ENCODE peak calls at places on chromosome 2, in four cellular contexts. N, L, J and X are unnamed samples.

GRCh38 chr2:105166671-105167070 is 74.9 kb upstream of the GPR45 start:
- DNase-seq in N (no peak), L (no peak), J (no peak), X (no peak)

GRCh38 chr2:241036397-241036963 is 38.1 kb downstream of the SNED1 start:
- DNase-seq in N (no peak), L (peak), J (no peak), X (peak)

GRCh38 chr2:133434962-133435668 is 133.1 kb downstream of the NCKAP5 start:
- DNase-seq in N (peak), L (no peak), J (no peak), X (no peak)

GRCh38 chr2:120287183-120288015 is 34.7 kb downstream of the RALB start:
- DNase-seq in N (no peak), L (no peak), J (no peak), X (peak)

GRCh38 chr2:68320118-68320641 is 431 bp upstream of the CNRIP1 start:
- DNase-seq in N (no peak), L (no peak), J (peak), X (peak)

GRCh38 chr2:26355038-26355995 is 8.7 kb upstream of the ADGRF3 start:
- DNase-seq in N (no peak), L (no peak), J (no peak), X (no peak)

GRCh38 chr2:150212722-150213171 is 274.7 kb downstream of the RND3 start:
- DNase-seq in N (no peak), L (no peak), J (no peak), X (no peak)

GRCh38 chr2:172928754-172929153 is 146.9 kb upstream of the MAP3K20 start:
- DNase-seq in N (no peak), L (no peak), J (no peak), X (no peak)

GRCh38 chr2:128639693-128640092 is 321.0 kb upstream of the HS6ST1 start:
- DNase-seq in N (no peak), L (no peak), J (no peak), X (no peak)

GRCh38 chr2:190843874-190844699 is 36.5 kb upstream of the GLS start:
- DNase-seq in N (no peak), L (no peak), J (no peak), X (peak)

GRCh38 chr2:148967484-148967883 is 71.0 kb upstream of the LYPD6B start:
- DNase-seq in N (no peak), L (no peak), J (no peak), X (no peak)
- TF ChIP-seq CTCF in N (no peak), L (no peak), J (no peak), X (no peak)

GRCh38 chr2:239267411-239267941 is 133.3 kb downstream of the HDAC4 start:
- DNase-seq in N (peak), L (peak), J (no peak), X (peak)
- TF ChIP-seq CTCF in N (peak), L (peak), J (no peak), X (peak)

GRCh38 chr2:235041918-235042575 is 90.2 kb downstream of the SH3BP4 start:
- DNase-seq in N (no peak), L (no peak), J (no peak), X (no peak)
- TF ChIP-seq CTCF in N (no peak), L (no peak), J (no peak), X (no peak)

GRCh38 chr2:188974184-188974583 is at the start of gene COL3A1:
- DNase-seq in N (peak), L (no peak), J (no peak), X (no peak)

GRCh38 chr2:188975497-188976102 is 1.4 kb downstream of the COL3A1 start:
- DNase-seq in N (no peak), L (no peak), J (no peak), X (no peak)

GRCh38 chr2:188978291-188979081 is 4.3 kb downstream of the COL3A1 start:
- DNase-seq in N (no peak), L (peak), J (no peak), X (peak)

GRCh38 chr2:188979119-188979729 is 5.1 kb downstream of the COL3A1 start:
- DNase-seq in N (no peak), L (no peak), J (no peak), X (no peak)

DNA sequence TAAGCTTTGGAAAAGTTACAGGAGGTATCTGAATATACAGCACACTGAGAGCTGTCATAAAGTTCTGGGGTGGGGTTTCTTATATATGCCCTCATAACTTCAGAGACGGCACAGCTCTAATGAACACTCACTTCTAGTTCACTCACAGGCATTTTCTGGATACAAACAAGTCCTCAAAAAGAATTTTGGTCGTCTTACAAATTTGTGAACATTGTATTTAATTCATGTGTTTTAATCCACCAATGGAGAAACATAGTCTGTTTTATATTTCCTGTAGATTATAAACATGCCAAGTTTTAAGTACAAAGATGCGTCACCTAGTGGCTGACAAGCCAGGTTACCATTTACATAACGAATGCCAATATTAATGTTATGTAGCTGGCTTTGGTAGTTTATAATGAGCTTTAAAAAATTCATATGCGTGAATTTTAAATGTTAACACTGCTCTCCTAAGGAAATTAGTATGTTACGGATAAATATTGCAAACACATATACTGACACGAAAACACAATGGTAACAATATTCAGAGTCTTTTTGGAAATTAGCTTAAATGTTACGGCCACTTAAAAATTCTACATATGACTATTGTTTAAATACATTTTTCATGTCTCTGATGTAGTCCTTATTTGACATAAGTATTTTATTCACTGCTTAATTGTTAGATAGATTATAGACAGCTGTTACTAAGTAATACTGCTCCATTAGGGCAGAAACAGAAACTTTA is 2.5 kb downstream of the COL3A1 start:
- DNase-seq in N (no peak), L (no peak), J (no peak), X (no peak)
- TF ChIP-seq CTCF in N (peak), L (no peak), J (peak), X (no peak)

GRCh38 chr2:112962308-112963175 is 15.3 kb upstream of the IL36G start:
- DNase-seq in N (no peak), L (peak), J (no peak), X (no peak)

GRCh38 chr2:112957511-112957910 is 20.3 kb upstream of the IL36G start:
- DNase-seq in N (no peak), L (no peak), J (no peak), X (no peak)

GRCh38 chr2:112958428-112959108 is 19.2 kb upstream of the IL36G start:
- DNase-seq in N (no peak), L (peak), J (peak), X (peak)

GRCh38 chr2:112960230-112960825 is 17.5 kb upstream of the IL36G start:
- DNase-seq in N (no peak), L (no peak), J (no peak), X (no peak)

DNA sequence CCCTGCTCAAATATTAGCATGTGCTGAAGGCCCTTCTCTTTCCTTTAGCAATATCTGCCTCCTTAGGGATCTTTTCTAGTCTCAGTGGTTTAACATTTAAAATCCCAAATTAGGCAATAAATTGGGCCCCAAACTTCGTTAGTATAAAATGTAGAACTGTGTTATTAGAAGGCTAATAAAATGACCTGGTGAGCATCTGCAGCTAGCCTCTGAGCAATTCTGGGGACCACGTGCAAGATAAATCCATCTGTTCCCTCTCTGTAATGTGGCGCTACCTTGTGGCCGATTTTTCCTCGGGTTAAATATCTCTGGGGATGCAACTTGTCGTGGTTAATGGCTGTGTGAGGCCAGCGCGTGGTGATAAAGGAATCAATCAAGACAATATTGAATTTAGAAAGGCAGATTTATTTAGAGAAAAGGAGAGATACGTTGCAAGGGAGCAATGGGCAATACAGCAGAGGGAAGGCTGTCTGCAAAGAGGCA is 18.7 kb upstream of the IL36G start:
- DNase-seq in N (no peak), L (no peak), J (no peak), X (no peak)
- TF ChIP-seq CTCF in N (no peak), L (no peak), J (peak), X (peak)

GRCh38 chr2:211027976-211028375 is 471.6 kb downstream of the CPS1 start:
- DNase-seq in N (no peak), L (no peak), J (no peak), X (no peak)

GRCh38 chr2:211035548-211036185 is 479.3 kb downstream of the CPS1 start:
- DNase-seq in N (no peak), L (peak), J (peak), X (no peak)

DNA sequence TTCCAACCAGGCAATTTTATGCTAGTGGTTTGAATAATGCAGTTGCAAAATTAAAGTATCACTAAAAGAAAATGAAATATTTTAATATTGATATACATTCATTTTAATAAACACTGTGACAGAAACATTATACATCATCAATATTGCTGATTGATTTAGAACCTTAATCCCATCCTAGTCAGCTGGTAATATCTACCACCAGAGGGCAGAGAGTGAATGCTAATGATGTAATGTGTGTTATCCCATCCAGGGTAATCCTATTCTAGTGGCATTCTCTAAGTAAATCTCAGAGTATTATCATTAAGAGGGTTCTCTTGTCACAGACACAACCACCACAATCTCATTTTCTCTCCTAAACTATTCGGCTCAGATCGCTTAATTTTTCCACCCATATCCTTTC is 477.4 kb downstream of the CPS1 start:
- DNase-seq in N (no peak), L (peak), J (no peak), X (no peak)
- TF ChIP-seq CTCF in N (peak), L (peak), J (peak), X (peak)